ENCODE peak calls at places on chromosomes 12 and 14, in five cellular contexts. U, L, K, W and Y are unnamed samples.

GRCh38 chr12:121669525-121669908 is at the start of gene MORN3:
- DNase-seq in W (no peak), L (no peak), K (no peak), U (no peak), Y (no peak)

GRCh38 chr12:100672075-100672592 is 98.7 kb downstream of the GAS2L3 start:
- DNase-seq in W (no peak), U (peak; percentile 24), K (peak; percentile 66), L (peak; percentile 15), Y (peak; percentile 35)

GRCh38 chr14:33455998-33456397 is 494.9 kb downstream of the EGLN3 start:
- DNase-seq in K (no peak), W (no peak), L (no peak), U (no peak), Y (no peak)

GRCh38 chr14:78835052-78835451 is 664.9 kb downstream of the NRXN3 start:
- DNase-seq in K (no peak), W (no peak), L (no peak), U (no peak), Y (no peak)

GRCh38 chr12:56351325-56351724 is 8.6 kb downstream of the STAT2 start:
- DNase-seq in W (no peak), L (no peak), U (no peak), K (no peak), Y (no peak)

GRCh38 chr12:95815635-95816212 is 25.2 kb upstream of the NTN4 start:
- DNase-seq in K (no peak), U (peak; percentile 36), W (no peak), L (no peak), Y (no peak)

GRCh38 chr14:75769047-75769685 is 108.1 kb downstream of the TTLL5 start:
- DNase-seq in K (no peak), L (no peak), W (no peak), U (no peak), Y (no peak)

GRCh38 chr12:52211716-52212585 is 20.1 kb upstream of the KRT80 start:
- DNase-seq in W (no peak), U (no peak), L (no peak), K (no peak), Y (no peak)

GRCh38 chr14:89351958-89352404 is 65.1 kb downstream of the FOXN3 start:
- DNase-seq in K (no peak), L (no peak), U (peak; percentile 94), W (no peak), Y (no peak)

GRCh38 chr12:92810370-92810769 is 107.6 kb downstream of the PLEKHG7 start:
- DNase-seq in L (no peak), K (no peak), W (no peak), U (no peak), Y (no peak)

GRCh38 chr14:105168979-105169507 is 467 bp upstream of the JAG2 start:
- DNase-seq in L (no peak), W (no peak), K (peak; percentile 73), U (no peak), Y (no peak)

GRCh38 chr12:108975024-108975593 is 45.8 kb downstream of the SVOP start:
- DNase-seq in W (no peak), K (no peak), L (no peak), U (no peak), Y (no peak)

GRCh38 chr12:120265483-120266179 is at the start of gene PXN:
- DNase-seq in W (peak; percentile 84), U (peak; percentile 73), K (peak; percentile 99), L (peak; percentile 93), Y (no peak)

GRCh38 chr14:91123201-91123600 is 9.3 kb downstream of the DGLUCY start:
- DNase-seq in U (no peak), K (no peak), L (no peak), W (peak; percentile 41), Y (no peak)

GRCh38 chr12:46067062-46067461 is 76.7 kb upstream of the SCAF11 start:
- DNase-seq in K (no peak), U (no peak), L (no peak), W (no peak), Y (no peak)

GRCh38 chr12:93135286-93136239 is 206.5 kb upstream of the EEA1 start:
- DNase-seq in L (no peak), U (peak; percentile 91), K (no peak), W (peak; percentile 73), Y (no peak)

GRCh38 chr14:61565836-61566536 is 129.3 kb upstream of the HIF1A start:
- DNase-seq in W (no peak), U (no peak), L (no peak), K (no peak), Y (no peak)

GRCh38 chr14:97688626-97689336 is 891.6 kb downstream of the VRK1 start:
- DNase-seq in U (no peak), L (no peak), K (no peak), W (no peak), Y (no peak)

DNA sequence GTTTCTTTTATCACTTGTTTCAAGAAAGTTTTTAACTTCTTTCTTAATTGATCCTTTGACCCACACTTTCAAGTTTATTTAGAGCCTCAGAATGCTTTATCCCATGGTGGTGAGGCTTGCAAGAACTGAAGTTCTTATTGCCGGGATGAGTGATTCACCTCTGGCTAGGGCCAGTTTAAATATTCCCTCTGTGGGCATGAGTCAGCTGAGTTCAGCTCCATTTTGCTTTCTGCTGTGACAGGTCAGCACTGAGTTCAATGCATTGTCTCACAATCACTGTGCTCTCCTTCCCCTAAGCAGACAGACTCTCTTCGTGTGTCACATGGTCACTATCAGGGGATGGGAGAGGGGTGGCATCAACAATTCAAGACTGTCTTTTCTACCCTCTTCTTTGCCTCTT is 514.6 kb upstream of the FBXO33 start:
- DNase-seq in U (no peak), L (no peak), K (no peak), W (no peak), Y (no peak)
- H3K4me1 ChIP-seq in U (no peaks in the 10 kb centered on the region), L (no peaks in the 10 kb centered on the region), K (no peaks in the 10 kb centered on the region), W (no peaks in the 10 kb centered on the region), Y (no peaks in the 10 kb centered on the region)

GRCh38 chr12:124466200-124467128 is 100.9 kb downstream of the NCOR2 start:
- DNase-seq in U (no peak), L (peak; percentile 66), W (no peak), K (no peak), Y (no peak)
- TF ChIP-seq POLR2AphosphoS5 in U (no peak), L (no peak), W (no peak), K (no peak), Y (no peak)

DNA sequence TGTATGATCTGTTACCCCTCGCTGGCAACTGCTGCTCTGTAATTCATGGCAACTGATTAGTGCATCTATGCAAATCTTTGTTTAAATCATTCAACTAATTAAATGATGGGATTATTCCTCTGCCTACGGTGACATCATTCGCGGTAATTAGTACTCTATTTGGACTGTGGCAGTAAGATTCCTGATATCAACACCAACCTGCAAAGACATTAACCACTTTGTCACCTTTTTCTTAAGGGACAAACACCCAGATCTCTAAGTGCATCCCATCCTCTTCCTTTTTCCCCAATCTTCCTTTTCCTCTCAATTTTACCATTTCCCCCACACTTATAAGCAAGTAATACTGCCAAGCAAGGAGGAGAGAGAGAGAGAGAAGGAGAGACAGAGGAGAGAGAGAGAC is 2.4 kb upstream of the LMO3 start:
- DNase-seq in L (no peak), K (no peak), U (no peak), W (no peak), Y (no peak)
- H3K4me1 ChIP-seq in L (peaks cover 17% of the 10 kb centered on the region), K (no peaks in the 10 kb centered on the region), U (peaks cover 35% of the 10 kb centered on the region), W (no peaks in the 10 kb centered on the region), Y (no peaks in the 10 kb centered on the region)

GRCh38 chr14:30985796-30986195 is 39.7 kb upstream of the AP4S1 start:
- DNase-seq in U (no peak), L (no peak), K (no peak), W (no peak), Y (no peak)
- TF ChIP-seq POLR2AphosphoS5 in U (no peak), L (no peak), K (no peak), W (no peak), Y (no peak)

GRCh38 chr14:81198651-81199050 is 22.1 kb downstream of the GTF2A1 start:
- DNase-seq in K (no peak), L (no peak), U (no peak), W (no peak), Y (no peak)
- H3K4me1 ChIP-seq in K (no peaks in the 10 kb centered on the region), L (no peaks in the 10 kb centered on the region), U (no peaks in the 10 kb centered on the region), W (no peaks in the 10 kb centered on the region), Y (no peaks in the 10 kb centered on the region)

GRCh38 chr12:47277972-47278448 is 198.3 kb upstream of the AMIGO2 start:
- DNase-seq in K (peak; percentile 70), U (no peak), L (no peak), W (no peak), Y (peak; percentile 62)
- TF ChIP-seq POLR2AphosphoS5 in K (no peak), U (no peak), L (no peak), W (no peak), Y (no peak)

GRCh38 chr14:77104393-77104792 is 6.3 kb downstream of the CIPC start:
- DNase-seq in U (no peak), K (no peak), L (no peak), W (no peak), Y (no peak)
- H3K4me1 ChIP-seq in U (peaks cover 5% of the 10 kb centered on the region), K (peaks cover 4% of the 10 kb centered on the region), L (peaks cover 69% of the 10 kb centered on the region), W (peaks cover 15% of the 10 kb centered on the region), Y (peaks cover 5% of the 10 kb centered on the region)

GRCh38 chr14:58747181-58747580 is 109.4 kb downstream of the DACT1 start:
- DNase-seq in K (no peak), W (peak; percentile 14), L (peak; percentile 35), U (no peak), Y (no peak)
- TF ChIP-seq POLR2AphosphoS5 in K (no peak), W (peak; percentile 59), L (peak; percentile 57), U (no peak), Y (no peak)